ENCODE peak calls at places on chromosomes 2 and 18, in seven cellular contexts. E is H54, A is transverse colon, L is breast epithelium, V is right lobe of liver, D is esophagus muscularis mucosa, Y is sigmoid colon. I is an unnamed sample.

GRCh38 chr2:126761981-126762878 is 106.3 kb downstream of the GYPC start:
- DNase-seq in E (no peak), A (no peak), L (no peak), V (no peak), D (no peak), Y (no peak), I (no peak)

GRCh38 chr2:120318626-120319025 is 27.3 kb upstream of the INHBB start:
- DNase-seq in E (no peak), A (no peak), L (no peak), V (no peak), D (no peak), Y (no peak), I (no peak)

GRCh38 chr2:10863837-10864236 is 47.9 kb upstream of the KCNF1 start:
- DNase-seq in E (no peak), A (peak; percentile 24), L (no peak), V (peak; percentile 28), D (no peak), Y (no peak), I (no peak)

GRCh38 chr2:65344689-65345088 is 87.7 kb downstream of the SPRED2 start:
- DNase-seq in E (no peak), A (no peak), L (no peak), V (no peak), D (peak; percentile 64), Y (no peak), I (no peak)

GRCh38 chr2:45128580-45128997 is 119.3 kb upstream of the SIX2 start:
- DNase-seq in E (peak; percentile 61), A (no peak), L (no peak), V (no peak), D (peak; percentile 94), Y (no peak), I (no peak)

GRCh38 chr18:9735879-9736278 is 27.8 kb downstream of the RAB31 start:
- DNase-seq in E (no peak), A (no peak), L (no peak), V (no peak), D (no peak), Y (no peak), I (no peak)

GRCh38 chr2:27133905-27134780 is at the start of gene PREB:
- DNase-seq in E (peak; percentile 99), A (peak; percentile 99), L (peak; percentile 94), V (peak; percentile 98), D (peak; percentile 98), Y (peak; percentile 98), I (peak; percentile 96)

GRCh38 chr2:128317186-128317897 is 1.3 kb downstream of the HS6ST1 start:
- DNase-seq in E (no peak), A (peak; percentile 52), L (peak; percentile 28), V (peak; percentile 64), D (peak; percentile 84), Y (peak; percentile 65), I (peak; percentile 52)

GRCh38 chr2:152054593-152054992 is 44.3 kb downstream of the CACNB4 start:
- DNase-seq in E (no peak), A (no peak), L (no peak), V (no peak), D (no peak), Y (no peak), I (no peak)

GRCh38 chr2:165718811-165719210 is 75.2 kb downstream of the GALNT3 start:
- DNase-seq in E (no peak), A (no peak), L (no peak), V (no peak), D (no peak), Y (no peak), I (no peak)

GRCh38 chr2:219631925-219632757 is 4.7 kb downstream of the SLC4A3 start:
- DNase-seq in E (no peak), A (no peak), L (no peak), V (no peak), D (no peak), Y (no peak), I (no peak)

GRCh38 chr18:24499814-24500601 is 39.6 kb downstream of the HRH4 start:
- DNase-seq in E (no peak), A (no peak), L (no peak), V (no peak), D (no peak), Y (no peak), I (no peak)

GRCh38 chr2:20666364-20667150 is at the start of gene GDF7:
- DNase-seq in E (no peak), A (peak; percentile 60), L (no peak), V (peak; percentile 91), D (no peak), Y (no peak), I (no peak)

GRCh38 chr2:198383392-198383791 is 579.0 kb downstream of the PLCL1 start:
- DNase-seq in E (no peak), A (no peak), L (no peak), V (no peak), D (no peak), Y (no peak), I (no peak)

GRCh38 chr2:236178921-236179652 is 10.9 kb upstream of the GBX2 start:
- DNase-seq in E (no peak), A (no peak), L (no peak), V (no peak), D (no peak), Y (no peak), I (no peak)

GRCh38 chr2:105262662-105263091 is 21.1 kb downstream of the GPR45 start:
- DNase-seq in E (no peak), A (no peak), L (no peak), V (no peak), D (no peak), Y (no peak), I (no peak)

GRCh38 chr2:43174368-43175186 is 51.8 kb downstream of the ZFP36L2 start:
- DNase-seq in E (no peak), A (peak; percentile 72), L (no peak), V (peak; percentile 66), D (no peak), Y (no peak), I (no peak)

GRCh38 chr18:23237524-23238151 is 102.4 kb downstream of the CABLES1 start:
- DNase-seq in E (peak; percentile 54), A (peak; percentile 61), L (peak; percentile 60), V (peak; percentile 65), D (no peak), Y (peak; percentile 85), I (no peak)

GRCh38 chr2:237509151-237509550 is 22.1 kb downstream of the MLPH start:
- DNase-seq in E (no peak), A (no peak), L (no peak), V (no peak), D (no peak), Y (no peak), I (no peak)

GRCh38 chr2:148978736-148979135 is 59.8 kb upstream of the LYPD6B start:
- DNase-seq in E (no peak), A (no peak), L (no peak), V (no peak), D (no peak), Y (no peak), I (no peak)

GRCh38 chr2:128436498-128437180 is 118.0 kb upstream of the HS6ST1 start:
- DNase-seq in E (no peak), A (no peak), L (no peak), V (no peak), D (no peak), Y (no peak), I (no peak)

GRCh38 chr2:105521176-105521575 is 122.3 kb upstream of the FHL2 start:
- DNase-seq in E (no peak), A (no peak), L (no peak), V (no peak), D (no peak), Y (no peak), I (peak; percentile 8)

GRCh38 chr2:45681675-45682074 is 30.2 kb downstream of the PRKCE start:
- DNase-seq in E (peak; percentile 92), A (no peak), L (peak; percentile 26), V (peak; percentile 35), D (no peak), Y (no peak), I (no peak)

DNA sequence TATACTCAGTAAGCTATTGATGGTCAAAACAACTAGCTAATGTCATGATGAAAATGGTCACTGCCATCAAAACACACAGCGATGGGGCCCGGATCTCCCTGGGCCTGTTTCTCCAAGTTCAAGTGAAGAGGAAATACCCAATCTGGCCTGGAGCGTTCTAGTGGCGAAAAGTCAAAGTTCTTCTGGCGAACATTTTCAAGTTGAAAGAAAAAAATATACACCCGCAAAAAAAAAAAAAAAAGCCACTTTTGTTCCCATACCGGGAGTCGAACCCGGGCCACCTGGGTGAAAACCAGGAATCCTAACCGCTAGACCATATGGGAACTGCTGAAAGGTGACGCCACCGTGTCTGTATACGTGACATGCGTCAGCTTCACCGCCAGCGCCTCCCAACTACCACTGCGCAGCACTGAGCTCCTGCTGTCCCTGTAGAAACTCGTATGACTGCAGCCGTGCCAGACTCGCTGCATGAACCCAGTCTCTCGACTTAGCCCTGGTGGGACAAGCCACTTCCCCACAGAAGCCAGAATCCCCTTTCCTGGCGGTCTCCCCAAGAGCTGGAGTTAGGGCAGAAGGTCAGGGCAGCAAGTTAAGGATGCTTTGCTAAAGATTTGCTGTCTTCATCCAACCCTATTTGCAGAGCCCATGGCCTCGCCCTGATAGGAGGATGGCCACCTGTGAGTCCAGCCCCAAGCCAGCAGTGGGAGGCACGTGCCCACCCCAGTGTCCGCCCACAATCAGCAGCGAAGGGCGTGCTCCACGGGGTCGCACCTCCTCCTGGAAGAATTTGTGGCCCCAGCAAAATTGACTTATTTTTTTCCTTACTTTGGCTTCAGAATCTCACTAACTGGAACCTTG is 5.6 kb upstream of the IMP4 start:
- DNase-seq in E (no peak), A (peak; percentile 90), L (peak; percentile 62), V (peak; percentile 66), D (peak; percentile 92), Y (peak; percentile 81), I (peak; percentile 93)
- TF ChIP-seq POLR2A in E (peak; percentile 54), A (peak; percentile 58), L (no peak), V (no peak), D (no peak), Y (no peak), I (no peak)

GRCh38 chr2:73254343-73255006 is 20.4 kb downstream of the CCT7 start:
- DNase-seq in E (no peak), A (no peak), L (no peak), V (no peak), D (no peak), Y (no peak), I (no peak)
- TF ChIP-seq POLR2A in E (no peak), A (no peak), L (no peak), V (no peak), D (no peak), Y (no peak), I (no peak)

DNA sequence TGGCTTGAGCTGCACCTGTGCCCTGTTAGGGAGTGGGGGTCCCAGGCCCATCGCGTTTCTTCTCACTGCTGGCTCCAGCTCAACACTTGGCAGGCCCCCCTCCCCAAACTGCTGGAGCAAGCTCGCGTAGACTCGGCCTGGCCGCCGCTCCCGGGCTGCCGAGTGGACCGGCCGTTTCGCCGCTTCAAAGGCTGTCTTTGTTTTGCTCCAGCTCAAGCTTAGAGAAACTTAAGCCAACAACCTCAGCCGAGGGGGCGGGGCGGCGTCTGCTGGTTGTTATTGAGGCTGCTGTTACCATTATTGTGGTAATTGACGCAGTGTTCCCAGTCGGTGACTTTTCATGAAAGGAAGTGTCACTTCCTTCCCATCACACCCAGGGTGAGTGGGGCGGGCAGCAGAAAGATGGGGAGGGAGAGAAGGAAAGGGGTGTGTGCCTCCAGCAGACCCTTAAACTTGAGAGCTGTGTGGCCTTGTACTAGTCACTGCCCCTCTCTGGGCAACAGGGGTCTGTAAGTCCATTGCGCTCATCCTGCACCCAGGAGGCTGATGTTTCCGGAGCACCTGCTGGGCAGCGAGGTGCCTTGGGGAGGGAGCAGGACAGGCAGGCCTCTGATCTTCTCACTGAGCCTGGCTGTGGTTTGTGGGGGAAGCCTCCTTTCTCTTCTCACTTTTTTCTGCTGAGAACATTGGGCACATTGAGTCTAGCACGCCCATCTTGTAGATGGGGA is 2.1 kb downstream of the ARID5A start:
- DNase-seq in E (no peak), A (peak; percentile 87), L (peak; percentile 90), V (peak; percentile 79), D (peak; percentile 97), Y (peak; percentile 86), I (no peak)
- TF ChIP-seq POLR2A in E (no peak), A (peak; percentile 61), L (no peak), V (peak; percentile 47), D (peak; percentile 6), Y (peak; percentile 45), I (no peak)

GRCh38 chr18:48123965-48124364 is 193.5 kb upstream of the SMAD2 start:
- DNase-seq in E (no peak), A (no peak), L (no peak), V (no peak), D (no peak), Y (peak; percentile 47), I (no peak)
- TF ChIP-seq POLR2A in E (no peak), A (no peak), L (no peak), V (no peak), D (no peak), Y (no peak), I (no peak)

I was measured in erythroblast.